ENCODE peak calls at places on chromosomes 13 and 19, in six cellular contexts. R is HCT116, L is H9, G is mammary epithelial cell, Y is K562, Q is neural progenitor cell. V is an unnamed sample.

GRCh38 chr13:34076943-34077703 is 259.2 kb downstream of the RFC3 start:
- DNase-seq in L (no peak), R (peak), G (peak), Q (peak), Y (no peak), V (no peak)

GRCh38 chr19:44808463-44809371 is at the start of gene BCAM:
- DNase-seq in R (no peak), G (peak), Q (peak), Y (peak), L (peak), V (peak)

GRCh38 chr19:17235618-17236413 is 9.8 kb downstream of the OCEL1 start:
- DNase-seq in R (no peak), L (peak), Y (peak), G (peak), Q (peak), V (peak)

GRCh38 chr13:66689037-66689619 is 541.0 kb downstream of the PCDH9 start:
- DNase-seq in Y (no peak), G (no peak), R (no peak), L (no peak), Q (peak), V (no peak)

GRCh38 chr19:43316591-43317319 is 36.7 kb upstream of the CD177 start:
- DNase-seq in R (peak), Y (peak), L (peak), G (no peak), Q (peak), V (peak)

GRCh38 chr19:5192568-5192967 is 148.0 kb downstream of the PTPRS start:
- DNase-seq in G (no peak), Y (no peak), L (peak), R (no peak), Q (peak), V (no peak)

GRCh38 chr13:90091611-90092010 is 1255.9 kb upstream of the MIR17HG start:
- DNase-seq in G (no peak), L (no peak), R (no peak), Q (no peak), Y (no peak), V (no peak)

GRCh38 chr13:109198585-109198984 is 569.2 kb downstream of the MYO16 start:
- DNase-seq in L (no peak), Q (no peak), G (peak), Y (no peak), R (no peak), V (no peak)

GRCh38 chr19:28424041-28424440 is 788.9 kb downstream of the UQCRFS1 start:
- DNase-seq in L (peak), Q (peak), G (no peak), Y (no peak), R (no peak), V (no peak)

GRCh38 chr13:30872195-30872594 is 33.9 kb upstream of the MEDAG start:
- DNase-seq in G (no peak), Q (no peak), R (no peak), Y (no peak), L (no peak), V (no peak)

GRCh38 chr13:47256618-47257017 is 359.8 kb upstream of the HTR2A start:
- DNase-seq in Q (no peak), R (no peak), Y (no peak), G (peak), L (no peak), V (no peak)

GRCh38 chr19:35629332-35629633 is 447 bp downstream of the RBM42 start:
- DNase-seq in Q (no peak), R (no peak), Y (no peak), L (no peak), G (no peak), V (no peak)

GRCh38 chr19:4737955-4738580 is 14.4 kb upstream of the DPP9 start:
- DNase-seq in L (no peak), G (no peak), Y (no peak), R (no peak), Q (peak), V (no peak)

GRCh38 chr13:37869756-37870488 is at the start of gene TRPC4:
- DNase-seq in Q (peak), Y (peak), G (peak), L (peak), R (no peak), V (peak)

GRCh38 chr13:45179428-45179827 is 21.4 kb downstream of the KCTD4 start:
- DNase-seq in G (no peak), L (no peak), R (no peak), Y (no peak), Q (no peak), V (peak)

GRCh38 chr13:75181906-75182305 is 300.1 kb downstream of the TBC1D4 start:
- DNase-seq in L (no peak), Y (no peak), Q (no peak), G (peak), R (no peak), V (no peak)

GRCh38 chr13:46382224-46382623 is 4.8 kb downstream of the RUBCNL start:
- DNase-seq in Q (no peak), G (no peak), L (no peak), Y (no peak), R (no peak), V (no peak)

GRCh38 chr13:39232401-39232980 is 194.2 kb downstream of the NHLRC3 start:
- DNase-seq in R (no peak), L (no peak), Y (no peak), G (no peak), Q (no peak), V (no peak)

GRCh38 chr19:53082929-53083328 is 20.3 kb downstream of the ZNF160 start:
- DNase-seq in Y (no peak), L (no peak), R (no peak), G (no peak), Q (no peak), V (no peak)
- H3K9ac ChIP-seq in Y (no peak), L (no peak), R (no peak), G (no peak), Q (no peak), V (no peak)

GRCh38 chr13:48624016-48624415 is 29.7 kb upstream of the CYSLTR2 start:
- DNase-seq in R (no peak), Y (no peak), Q (no peak), G (no peak), L (no peak), V (no peak)
- H3K27ac ChIP-seq in R (no peak), Y (no peak), Q (no peak), G (no peak), L (no peak), V (no peak)

GRCh38 chr13:20711301-20712044 is 8.0 kb downstream of the IL17D start:
- DNase-seq in Y (peak), R (no peak), Q (peak), L (peak), G (no peak), V (no peak)
- TF ChIP-seq CTCF in Y (peak), R (no peak), Q (peak), L (peak), G (no peak), V (no peak)

DNA sequence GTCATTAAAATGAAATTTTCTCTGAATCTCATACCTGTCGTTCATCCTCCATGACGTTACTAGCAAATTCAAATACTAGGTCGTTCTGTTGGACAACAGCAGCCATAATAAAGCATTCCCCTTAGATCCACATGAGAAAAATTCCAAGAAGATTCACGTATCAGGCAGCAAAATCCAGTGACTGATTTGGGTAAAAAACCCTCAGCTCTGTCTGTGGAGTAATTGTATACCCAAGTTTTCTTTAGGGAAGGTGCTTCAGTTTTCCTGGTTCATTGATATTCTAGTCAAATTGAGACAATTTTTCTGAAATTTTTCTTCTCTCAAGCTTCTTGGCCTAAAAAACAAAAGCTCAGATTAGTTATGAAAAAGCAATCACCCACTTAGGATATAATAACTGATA is 37.2 kb downstream of the ELF1 start:
- DNase-seq in Y (no peak), R (no peak), G (no peak), L (no peak), Q (no peak), V (no peak)
- H3K9ac ChIP-seq in Y (no peak), R (no peak), G (no peak), L (no peak), Q (no peak), V (no peak)

GRCh38 chr13:112444416-112445399 is 68.6 kb downstream of the SPACA7 start:
- DNase-seq in R (no peak), Q (no peak), L (peak), Y (no peak), G (no peak), V (peak)

GRCh38 chr13:112447306-112447705 is 71.2 kb downstream of the SPACA7 start:
- DNase-seq in Q (no peak), L (no peak), G (no peak), R (no peak), Y (no peak), V (peak)

GRCh38 chr13:112446347-112446861 is 70.2 kb downstream of the SPACA7 start:
- DNase-seq in G (no peak), Q (no peak), L (peak), Y (no peak), R (no peak), V (peak)

GRCh38 chr13:112446867-112447266 is 70.7 kb downstream of the SPACA7 start:
- DNase-seq in Q (no peak), L (peak), R (no peak), G (no peak), Y (no peak), V (peak)

DNA sequence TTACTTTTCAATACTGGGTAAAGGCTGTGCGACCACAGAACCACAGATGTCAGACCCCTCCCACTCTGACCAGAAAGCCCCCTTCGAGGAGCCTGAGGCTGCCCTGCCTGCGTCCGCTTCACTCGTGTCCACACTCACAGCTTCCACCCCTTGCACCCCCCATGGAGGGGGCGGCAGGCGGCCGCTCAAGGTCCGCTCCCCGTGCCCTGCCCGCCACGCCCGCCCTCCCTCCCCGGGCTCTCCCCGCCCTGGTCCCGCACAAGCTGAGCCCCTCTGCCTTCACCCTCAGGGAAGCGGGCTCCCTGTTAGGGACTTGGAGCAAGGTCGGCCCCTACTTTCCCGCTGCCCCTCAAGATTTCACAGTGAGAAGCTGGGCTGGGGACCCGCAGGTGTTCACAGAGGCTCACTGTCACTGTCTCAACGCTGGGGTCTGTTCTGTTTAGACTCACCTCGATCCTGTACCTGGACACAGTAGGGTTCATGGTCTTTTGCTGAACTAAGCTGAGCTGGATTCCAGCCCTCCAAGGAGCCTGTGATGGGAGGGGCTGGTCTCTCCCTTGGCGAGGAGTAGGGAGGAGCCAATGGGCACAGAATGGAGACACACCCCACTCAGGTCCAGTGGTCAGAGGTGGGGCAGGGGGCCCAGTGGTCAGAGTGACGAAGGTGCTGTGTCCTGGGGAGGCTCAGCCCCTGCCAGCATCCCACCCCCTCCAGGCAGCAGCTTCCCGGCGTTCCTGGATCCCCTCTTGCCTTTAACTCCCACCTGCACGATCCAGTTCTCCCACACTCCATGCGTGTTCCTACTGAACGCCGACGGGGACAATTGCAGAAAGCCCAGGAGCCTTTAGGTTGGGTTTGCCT is 69.5 kb downstream of the SPACA7 start:
- DNase-seq in L (peak), Y (no peak), G (no peak), Q (no peak), R (no peak), V (peak)
- H3K27ac ChIP-seq in L (no peak), Y (no peak), G (no peak), Q (no peak), R (no peak), V (no peak)

DNA sequence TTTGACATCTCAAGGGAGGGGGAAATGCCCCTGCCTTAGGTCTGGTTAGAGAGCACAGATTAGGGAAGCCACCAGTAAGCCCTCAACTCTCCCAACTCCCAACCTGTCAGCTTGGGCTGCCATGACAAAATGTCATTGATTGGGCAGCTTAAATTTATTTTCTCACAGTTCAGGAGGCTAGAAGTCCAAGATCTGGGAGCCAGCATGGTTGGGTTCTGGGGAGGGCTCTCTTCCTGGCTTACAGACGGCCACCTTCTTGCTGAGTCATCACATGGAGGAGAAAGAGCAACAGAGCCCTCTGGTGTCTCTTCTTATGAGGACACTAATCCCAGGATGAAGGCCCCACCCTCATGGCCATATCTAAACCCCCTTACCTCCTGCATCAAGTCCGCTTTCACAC is 24.2 kb downstream of the C19orf12 start:
- DNase-seq in R (peak), G (peak), L (peak), Q (peak), Y (peak), V (no peak)
- TF ChIP-seq CTCF in R (peak), G (peak), L (peak), Q (peak), Y (peak), V (no peak)

GRCh38 chr19:3137139-3137538 is 1.3 kb downstream of the GNA15 start:
- DNase-seq in Y (no peak), G (no peak), Q (no peak), R (no peak), L (no peak), V (no peak)
- H3K9ac ChIP-seq in Y (no peak), G (peak), Q (no peak), R (no peak), L (no peak), V (no peak)

V was measured in colonic mucosa.